ENCODE peak calls at places on chromosomes 1 and 21, in eight cellular contexts. One of them, this sample, is unnamed.

GRCh38 chr1:215891673-215892072 is 324.6 kb downstream of the KCTD3 start:
- DNase-seq in brain microvascular endothelial cell: no peak
- DNase-seq in AG04450: no peak
- DNase-seq in breast epithelium: no peak
- DNase-seq in endodermal cell: no peak
- DNase-seq in tibial artery: no peak
- DNase-seq in neural progenitor cell: no peak
- DNase-seq in GM06990: no peak
- DNase-seq in this sample: no peak

GRCh38 chr1:210907406-210907805 is 226.5 kb downstream of the KCNH1 start:
- DNase-seq in brain microvascular endothelial cell: no peak
- DNase-seq in AG04450: no peak
- DNase-seq in breast epithelium: no peak
- DNase-seq in endodermal cell: no peak
- DNase-seq in tibial artery: no peak
- DNase-seq in neural progenitor cell: no peak
- DNase-seq in GM06990: no peak
- DNase-seq in this sample: no peak

GRCh38 chr1:47333922-47334764 is 553 bp downstream of the CMPK1 start:
- DNase-seq in brain microvascular endothelial cell: peak
- DNase-seq in AG04450: no peak
- DNase-seq in breast epithelium: peak
- DNase-seq in endodermal cell: peak
- DNase-seq in tibial artery: peak
- DNase-seq in neural progenitor cell: peak
- DNase-seq in GM06990: peak
- DNase-seq in this sample: peak

GRCh38 chr1:77605246-77606026 is 77.0 kb downstream of the ZZZ3 start:
- DNase-seq in brain microvascular endothelial cell: peak
- DNase-seq in AG04450: peak
- DNase-seq in breast epithelium: no peak
- DNase-seq in endodermal cell: no peak
- DNase-seq in tibial artery: peak
- DNase-seq in neural progenitor cell: no peak
- DNase-seq in GM06990: no peak
- DNase-seq in this sample: peak

GRCh38 chr1:35573776-35574654 is 901 bp downstream of the TFAP2E start:
- DNase-seq in brain microvascular endothelial cell: no peak
- DNase-seq in AG04450: no peak
- DNase-seq in breast epithelium: peak
- DNase-seq in endodermal cell: peak
- DNase-seq in tibial artery: no peak
- DNase-seq in neural progenitor cell: peak
- DNase-seq in GM06990: no peak
- DNase-seq in this sample: no peak

GRCh38 chr1:203463469-203464062 is 12.0 kb upstream of the PRELP start:
- DNase-seq in brain microvascular endothelial cell: no peak
- DNase-seq in AG04450: no peak
- DNase-seq in breast epithelium: no peak
- DNase-seq in endodermal cell: peak
- DNase-seq in tibial artery: peak
- DNase-seq in neural progenitor cell: no peak
- DNase-seq in GM06990: no peak
- DNase-seq in this sample: peak

GRCh38 chr1:76055987-76056386 is 18.6 kb upstream of the ST6GALNAC3 start:
- DNase-seq in brain microvascular endothelial cell: no peak
- DNase-seq in AG04450: no peak
- DNase-seq in breast epithelium: no peak
- DNase-seq in endodermal cell: peak
- DNase-seq in tibial artery: no peak
- DNase-seq in neural progenitor cell: no peak
- DNase-seq in GM06990: no peak
- DNase-seq in this sample: no peak

GRCh38 chr1:21631944-21632887 is 36.9 kb downstream of the RAP1GAP start:
- DNase-seq in brain microvascular endothelial cell: peak
- DNase-seq in AG04450: no peak
- DNase-seq in breast epithelium: no peak
- DNase-seq in endodermal cell: no peak
- DNase-seq in tibial artery: no peak
- DNase-seq in neural progenitor cell: no peak
- DNase-seq in GM06990: no peak
- DNase-seq in this sample: no peak

GRCh38 chr21:29130234-29130993 is at the start of gene MAP3K7CL:
- DNase-seq in brain microvascular endothelial cell: peak
- DNase-seq in AG04450: peak
- DNase-seq in breast epithelium: no peak
- DNase-seq in endodermal cell: no peak
- DNase-seq in tibial artery: peak
- DNase-seq in neural progenitor cell: no peak
- DNase-seq in GM06990: no peak
- DNase-seq in this sample: peak

DNA sequence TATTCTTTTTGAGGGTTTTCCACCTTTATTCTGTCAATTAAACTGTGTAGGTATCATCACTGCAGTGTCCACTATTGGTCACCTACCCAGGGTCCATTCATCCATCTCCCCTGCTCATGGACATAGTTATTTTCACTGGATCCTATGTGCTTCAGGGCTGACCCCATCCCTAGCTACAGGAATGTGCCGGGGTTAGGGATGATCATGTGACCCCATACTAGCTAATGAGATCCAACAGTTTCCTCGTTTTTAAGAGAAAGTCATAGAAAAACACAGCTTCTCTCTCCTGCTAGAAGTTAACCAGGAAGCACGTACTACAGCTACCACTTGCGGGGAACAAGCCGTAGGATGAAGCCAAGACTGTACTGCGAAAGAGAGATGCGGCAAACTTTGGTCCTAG is 19.6 kb downstream of the PTGER3 start:
- DNase-seq in brain microvascular endothelial cell: no peak
- DNase-seq in AG04450: no peak
- DNase-seq in breast epithelium: no peak
- DNase-seq in endodermal cell: no peak
- DNase-seq in tibial artery: no peak
- DNase-seq in neural progenitor cell: no peak
- DNase-seq in GM06990: no peak
- DNase-seq in this sample: no peak
- H3K4me3 ChIP-seq in brain microvascular endothelial cell: no peak
- H3K4me3 ChIP-seq in AG04450: no peak
- H3K4me3 ChIP-seq in breast epithelium: no peak
- H3K4me3 ChIP-seq in endodermal cell: no peak
- H3K4me3 ChIP-seq in tibial artery: peak
- H3K4me3 ChIP-seq in neural progenitor cell: no peak
- H3K4me3 ChIP-seq in GM06990: no peak
- H3K4me3 ChIP-seq in this sample: no peak

DNA sequence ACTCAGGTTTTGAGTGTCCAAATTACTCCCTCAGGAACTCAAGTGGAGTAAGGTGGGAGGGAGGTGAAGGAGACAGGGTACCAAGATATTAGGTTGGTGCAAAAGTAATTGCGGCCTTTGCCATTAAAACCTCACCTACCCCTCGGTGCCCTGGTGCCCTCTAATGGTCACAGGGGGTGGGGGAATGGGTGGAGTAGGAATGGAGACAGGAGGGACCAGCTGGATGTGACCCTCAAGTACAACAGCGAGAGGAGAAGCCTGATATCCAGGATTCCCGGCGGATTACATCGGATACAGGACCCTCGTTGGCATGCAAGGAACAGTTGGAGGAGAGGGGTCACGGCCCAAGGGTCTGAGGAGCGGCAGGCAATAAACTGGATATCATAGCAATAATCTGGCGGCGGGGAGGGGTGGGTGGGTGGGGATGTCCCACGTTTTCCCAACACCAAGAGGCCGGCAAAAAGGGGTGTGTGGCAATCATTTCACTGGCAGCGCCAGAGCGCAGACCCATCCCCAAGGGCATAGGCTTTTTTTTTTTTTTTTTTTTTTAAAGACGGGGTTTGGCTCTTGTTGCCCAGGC is 4.3 kb upstream of the ZBTB7B start:
- DNase-seq in brain microvascular endothelial cell: no peak
- DNase-seq in AG04450: no peak
- DNase-seq in breast epithelium: no peak
- DNase-seq in endodermal cell: no peak
- DNase-seq in tibial artery: no peak
- DNase-seq in neural progenitor cell: no peak
- DNase-seq in GM06990: no peak
- DNase-seq in this sample: no peak
- TF ChIP-seq CTCF in brain microvascular endothelial cell: peak
- TF ChIP-seq CTCF in AG04450: no peak
- TF ChIP-seq CTCF in breast epithelium: no peak
- TF ChIP-seq CTCF in endodermal cell: peak
- TF ChIP-seq CTCF in tibial artery: no peak
- TF ChIP-seq CTCF in neural progenitor cell: no peak
- TF ChIP-seq CTCF in GM06990: peak
- TF ChIP-seq CTCF in this sample: peak

GRCh38 chr1:48749068-48749467 is 27.6 kb downstream of the BEND5 start:
- DNase-seq in brain microvascular endothelial cell: no peak
- DNase-seq in AG04450: no peak
- DNase-seq in breast epithelium: no peak
- DNase-seq in endodermal cell: no peak
- DNase-seq in tibial artery: no peak
- DNase-seq in neural progenitor cell: no peak
- DNase-seq in GM06990: no peak
- DNase-seq in this sample: no peak
- H3K4me3 ChIP-seq in brain microvascular endothelial cell: no peak
- H3K4me3 ChIP-seq in AG04450: no peak
- H3K4me3 ChIP-seq in breast epithelium: no peak
- H3K4me3 ChIP-seq in endodermal cell: no peak
- H3K4me3 ChIP-seq in tibial artery: no peak
- H3K4me3 ChIP-seq in neural progenitor cell: no peak
- H3K4me3 ChIP-seq in GM06990: no peak
- H3K4me3 ChIP-seq in this sample: no peak

GRCh38 chr1:248155927-248156326 is 11.0 kb downstream of the OR2M5 start:
- DNase-seq in brain microvascular endothelial cell: no peak
- DNase-seq in AG04450: no peak
- DNase-seq in breast epithelium: no peak
- DNase-seq in endodermal cell: no peak
- DNase-seq in tibial artery: no peak
- DNase-seq in neural progenitor cell: no peak
- DNase-seq in GM06990: no peak
- DNase-seq in this sample: no peak

DNA sequence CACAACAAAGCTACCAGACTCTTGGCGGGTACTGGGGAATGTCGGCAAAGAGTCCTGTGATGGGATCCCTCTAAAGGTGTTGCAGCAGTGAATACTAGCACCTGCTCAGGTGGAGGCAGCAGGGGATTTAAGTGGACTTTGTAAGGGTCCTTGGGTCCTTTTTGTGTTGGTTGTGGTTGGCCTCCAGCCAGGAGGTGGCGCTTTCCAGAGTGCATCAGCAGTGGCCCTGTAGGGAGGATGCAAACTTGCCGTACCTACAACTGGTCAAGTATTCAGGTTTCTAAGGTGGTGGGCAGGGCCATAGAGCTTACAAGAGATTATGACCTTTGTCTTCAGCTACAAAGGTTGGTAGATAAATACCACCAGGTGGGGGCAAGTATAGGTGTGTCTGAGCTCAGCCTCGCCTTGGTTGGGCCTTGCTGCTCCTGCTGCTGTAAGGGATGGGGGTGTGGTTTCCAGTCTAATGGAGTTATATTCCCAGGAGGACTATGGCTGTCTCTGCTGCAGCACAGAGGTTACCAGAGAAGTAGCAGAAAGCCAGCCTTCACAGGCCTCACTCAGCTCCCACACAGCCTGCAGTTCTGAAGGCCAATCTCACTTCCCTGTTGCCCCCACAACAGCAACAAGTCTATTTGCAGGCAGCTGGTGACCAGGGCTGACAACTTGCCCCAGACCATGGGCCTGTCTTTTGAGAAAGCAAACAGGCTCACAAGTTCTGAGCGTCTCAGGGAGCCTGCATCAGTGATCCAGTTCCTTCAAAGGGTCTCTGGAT is 7.3 kb downstream of the OR2M5 start:
- DNase-seq in brain microvascular endothelial cell: no peak
- DNase-seq in AG04450: no peak
- DNase-seq in breast epithelium: no peak
- DNase-seq in endodermal cell: no peak
- DNase-seq in tibial artery: no peak
- DNase-seq in neural progenitor cell: no peak
- DNase-seq in GM06990: no peak
- DNase-seq in this sample: no peak
- TF ChIP-seq CTCF in brain microvascular endothelial cell: no peak
- TF ChIP-seq CTCF in AG04450: no peak
- TF ChIP-seq CTCF in breast epithelium: no peak
- TF ChIP-seq CTCF in endodermal cell: no peak
- TF ChIP-seq CTCF in tibial artery: no peak
- TF ChIP-seq CTCF in neural progenitor cell: no peak
- TF ChIP-seq CTCF in GM06990: no peak
- TF ChIP-seq CTCF in this sample: no peak

GRCh38 chr1:93081716-93082115 is 2.6 kb downstream of the MTF2 start:
- DNase-seq in brain microvascular endothelial cell: peak
- DNase-seq in AG04450: peak
- DNase-seq in breast epithelium: no peak
- DNase-seq in endodermal cell: no peak
- DNase-seq in tibial artery: no peak
- DNase-seq in neural progenitor cell: no peak
- DNase-seq in GM06990: no peak
- DNase-seq in this sample: peak
- H3K4me3 ChIP-seq in brain microvascular endothelial cell: peak
- H3K4me3 ChIP-seq in AG04450: peak
- H3K4me3 ChIP-seq in breast epithelium: peak
- H3K4me3 ChIP-seq in endodermal cell: peak
- H3K4me3 ChIP-seq in tibial artery: no peak
- H3K4me3 ChIP-seq in neural progenitor cell: peak
- H3K4me3 ChIP-seq in GM06990: peak
- H3K4me3 ChIP-seq in this sample: no peak

This sample was measured in cardiac fibroblast.